ENCODE peak calls at places on chromosomes 4 and X, in four cellular contexts. W, B, D and S are unnamed samples.

GRCh38 chr4:38034986-38035882 is 75.0 kb downstream of the PTTG2 start:
- DNase-seq in W (peak), B (no peak), D (peak), S (peak)

GRCh38 chr4:6913350-6913749 is 3.7 kb downstream of the TBC1D14 start:
- DNase-seq in W (no peak), B (no peak), D (no peak), S (no peak)

GRCh38 chr4:47373174-47373573 is 90.3 kb downstream of the COMMD8 start:
- DNase-seq in W (no peak), B (no peak), D (no peak), S (no peak)

GRCh38 chr4:10115657-10116624 is 658 bp downstream of the WDR1 start:
- DNase-seq in W (peak), B (peak), D (peak), S (peak)

GRCh38 chr4:84363256-84363655 is 135.8 kb downstream of the NKX6-1 start:
- DNase-seq in W (no peak), B (no peak), D (no peak), S (no peak)

GRCh38 chr4:161554372-161554990 is 609.3 kb downstream of the FSTL5 start:
- DNase-seq in W (no peak), B (no peak), D (peak), S (no peak)

GRCh38 chr4:6011686-6012085 is 6.5 kb downstream of the C4orf50 start:
- DNase-seq in W (no peak), B (no peak), D (peak), S (no peak)

GRCh38 chrX:115428011-115428410 is 133.0 kb upstream of the PLS3 start:
- DNase-seq in W (no peak), B (no peak), D (no peak), S (no peak)

GRCh38 chrX:41384041-41384705 is 50.2 kb downstream of the DDX3X start:
- DNase-seq in W (peak), B (peak), D (peak), S (peak)

GRCh38 chrX:107355533-107355932 is 93.9 kb upstream of the FRMPD3 start:
- DNase-seq in W (no peak), B (no peak), D (no peak), S (no peak)

GRCh38 chrX:72666451-72666850 is 47.7 kb downstream of the PHKA1 start:
- DNase-seq in W (no peak), B (no peak), D (peak), S (no peak)

GRCh38 chrX:106931831-106932491 is 11.8 kb downstream of the CLDN2 start:
- DNase-seq in W (no peak), B (no peak), D (peak), S (no peak)

GRCh38 chr4:128635141-128635911 is 174.2 kb upstream of the JADE1 start:
- DNase-seq in W (peak), B (no peak), D (peak), S (no peak)

GRCh38 chrX:130097507-130098201 is 12.6 kb downstream of the ELF4 start:
- DNase-seq in W (no peak), B (no peak), D (no peak), S (no peak)

GRCh38 chr4:73690051-73690744 is 50.2 kb upstream of the CXCL8 start:
- DNase-seq in W (no peak), B (no peak), D (peak), S (no peak)